ENCODE peak calls at places on chromosomes 3 and 15, in nine cellular contexts. A is tibial nerve, X is MM.1S, E is PC-3, P is HepG2, M is kidney, B is right cardiac atrium, T is thoracic aorta, H is breast epithelium. L is an unnamed sample. For H3K4me1, the result is how much of the 10 kb centered on the place peaks cover.

GRCh38 chr3:17686613-17687012 is 55.8 kb downstream of the TBC1D5 start:
- DNase-seq in B (no peak), E (peak), X (peak), M (no peak), H (no peak), A (no peak), P (peak), T (no peak), L (no peak)

GRCh38 chr15:43771816-43772215 is 5.0 kb downstream of the ELL3 start:
- DNase-seq in B (peak), T (no peak), M (no peak), A (no peak), H (no peak), P (no peak), E (no peak), X (no peak), L (no peak)

GRCh38 chr3:181487236-181487978 is 224.3 kb upstream of the SOX2 start:
- DNase-seq in B (no peak), A (no peak), X (peak), P (no peak), M (no peak), E (no peak), H (no peak), T (no peak), L (no peak)

GRCh38 chr3:75951941-75952340 is 166.6 kb upstream of the ZNF717 start:
- DNase-seq in B (no peak), M (no peak), A (no peak), P (no peak), H (no peak), E (peak), T (no peak), X (no peak), L (no peak)

GRCh38 chr3:124424396-124424795 is 305.9 kb upstream of the UMPS start:
- DNase-seq in M (no peak), B (no peak), H (no peak), A (no peak), X (no peak), E (no peak), P (no peak), T (no peak), L (no peak)

GRCh38 chr3:129940086-129940485 is 34.4 kb upstream of the TRH start:
- DNase-seq in H (no peak), B (no peak), M (no peak), A (no peak), P (no peak), X (no peak), E (no peak), T (no peak), L (no peak)

GRCh38 chr3:46888705-46889104 is 11.2 kb downstream of the PTH1R start:
- DNase-seq in P (no peak), E (no peak), M (peak), B (peak), T (no peak), X (no peak), A (no peak), H (no peak), L (no peak)

GRCh38 chr3:115960799-115961198 is 337.5 kb downstream of the GAP43 start:
- DNase-seq in T (no peak), E (no peak), P (no peak), B (peak), H (no peak), A (no peak), M (no peak), X (no peak), L (no peak)

GRCh38 chr3:113218011-113218678 is 6.8 kb downstream of the BOC start:
- DNase-seq in E (no peak), B (no peak), X (no peak), T (no peak), P (peak), A (no peak), M (no peak), H (no peak), L (no peak)

GRCh38 chr3:170909129-170909903 is 879 bp upstream of the EIF5A2 start:
- DNase-seq in B (no peak), M (peak), A (no peak), E (peak), X (no peak), T (no peak), H (no peak), P (peak), L (no peak)

GRCh38 chr3:133457465-133458067 is 57.7 kb downstream of the BFSP2 start:
- DNase-seq in E (peak), A (no peak), H (no peak), X (no peak), T (no peak), P (no peak), B (no peak), M (no peak), L (no peak)

GRCh38 chr3:46509661-46510187 is 11.9 kb downstream of the RTP3 start:
- DNase-seq in E (no peak), A (no peak), M (no peak), H (no peak), B (no peak), T (no peak), P (no peak), X (no peak), L (no peak)

GRCh38 chr15:78298983-78299301 is 467 bp downstream of the SKIC8 start:
- DNase-seq in X (peak), E (no peak), M (no peak), H (no peak), P (no peak), T (no peak), B (no peak), A (no peak), L (no peak)

GRCh38 chr3:141449424-141449823 is 37.4 kb upstream of the RASA2 start:
- DNase-seq in X (no peak), M (no peak), B (no peak), E (no peak), P (no peak), H (no peak), T (no peak), A (no peak), L (no peak)

GRCh38 chr3:9582332-9582731 is 28.7 kb upstream of the LHFPL4 start:
- DNase-seq in A (no peak), T (no peak), E (no peak), M (no peak), B (no peak), H (no peak), P (no peak), X (no peak), L (no peak)

GRCh38 chr3:176767385-176767784 is 429.9 kb downstream of the TBL1XR1 start:
- DNase-seq in B (no peak), T (no peak), P (no peak), E (peak), X (no peak), M (no peak), A (no peak), H (no peak), L (no peak)

GRCh38 chr15:61053401-61053800 is 175.7 kb downstream of the RORA start:
- DNase-seq in M (no peak), P (no peak), X (no peak), A (no peak), H (no peak), T (no peak), E (no peak), B (no peak), L (no peak)

GRCh38 chr3:174329321-174329720 is 529.8 kb upstream of the NAALADL2 start:
- DNase-seq in M (no peak), B (no peak), P (no peak), E (peak), X (no peak), T (no peak), H (no peak), A (no peak), L (no peak)

GRCh38 chr3:53030864-53031445 is 14.9 kb downstream of the SFMBT1 start:
- DNase-seq in T (no peak), E (no peak), X (no peak), H (no peak), P (no peak), M (no peak), B (no peak), A (no peak), L (no peak)

GRCh38 chr15:71275098-71275497 is 159.8 kb downstream of the THSD4 start:
- DNase-seq in M (no peak), X (no peak), E (peak), A (no peak), T (no peak), P (no peak), B (no peak), H (no peak), L (no peak)

GRCh38 chr3:132629928-132630327 is 29.7 kb downstream of the ACAD11 start:
- DNase-seq in B (no peak), M (no peak), X (no peak), A (no peak), T (no peak), E (peak), H (no peak), P (no peak), L (no peak)

GRCh38 chr3:40312661-40313226 is 3.2 kb downstream of the EIF1B start:
- DNase-seq in E (no peak), A (no peak), T (no peak), P (no peak), X (no peak), M (no peak), H (no peak), B (no peak), L (no peak)

GRCh38 chr3:38834110-38834509 is 18.1 kb upstream of the SCN10A start:
- DNase-seq in E (peak), M (peak), T (peak), P (peak), B (peak), X (peak), A (peak), H (no peak), L (peak)

GRCh38 chr3:65497846-65498245 is 540.9 kb downstream of the MAGI1 start:
- DNase-seq in E (no peak), M (no peak), B (no peak), H (no peak), T (no peak), P (no peak), X (no peak), A (no peak), L (no peak)

GRCh38 chr3:15983232-15983631 is 185.5 kb upstream of the ANKRD28 start:
- DNase-seq in A (no peak), P (no peak), M (no peak), B (no peak), T (no peak), X (no peak), E (peak), H (no peak), L (no peak)

GRCh38 chr3:139284221-139284620 is 59.6 kb upstream of the MRPS22 start:
- DNase-seq in X (no peak), A (no peak), T (no peak), B (no peak), H (no peak), E (no peak), M (no peak), P (no peak), L (no peak)

GRCh38 chr3:49470714-49471420 is 800 bp downstream of the DAG1 start:
- DNase-seq in M (no peak), X (peak), P (no peak), B (no peak), T (no peak), E (peak), A (peak), H (no peak), L (no peak)

GRCh38 chr3:118587847-118588246 is 446.8 kb downstream of the IGSF11 start:
- DNase-seq in B (no peak), P (no peak), E (peak), T (no peak), M (no peak), H (no peak), X (no peak), A (no peak), L (no peak)

GRCh38 chr3:103712320-103713008 is 1277.6 kb downstream of the ZPLD1 start:
- DNase-seq in E (peak), H (no peak), M (no peak), B (no peak), T (no peak), A (no peak), P (no peak), X (peak), L (no peak)

GRCh38 chr15:41259546-41260189 is 28.6 kb downstream of the CHP1 start:
- DNase-seq in E (no peak), T (no peak), H (no peak), P (peak), X (no peak), M (no peak), B (no peak), A (no peak), L (no peak)

GRCh38 chr3:16070707-16071106 is 103.8 kb upstream of the GALNT15 start:
- DNase-seq in M (no peak), H (no peak), P (no peak), A (no peak), E (no peak), T (no peak), B (no peak), X (no peak), L (no peak)

GRCh38 chr3:62942761-62943160 is 67.5 kb upstream of the CADPS start:
- DNase-seq in B (no peak), T (no peak), E (no peak), M (no peak), P (no peak), X (no peak), A (no peak), H (no peak), L (no peak)

GRCh38 chr3:125957674-125958510 is 11.1 kb upstream of the ROPN1B start:
- DNase-seq in B (peak), P (no peak), H (no peak), E (no peak), M (no peak), X (no peak), A (no peak), T (no peak), L (no peak)

GRCh38 chr3:170992854-170993253 is 33.7 kb downstream of the SLC2A2 start:
- DNase-seq in T (no peak), M (no peak), B (no peak), H (no peak), P (no peak), A (no peak), X (no peak), E (no peak), L (no peak)

GRCh38 chr3:13873818-13874217 is 6.1 kb downstream of the WNT7A start:
- DNase-seq in T (no peak), A (no peak), X (no peak), H (peak), M (no peak), P (no peak), B (no peak), E (no peak), L (no peak)

GRCh38 chr3:150277444-150277843 is 130.7 kb upstream of the TSC22D2 start:
- DNase-seq in E (no peak), B (no peak), A (no peak), H (no peak), P (no peak), X (no peak), T (no peak), M (no peak), L (no peak)

GRCh38 chr15:62240697-62241096 is 75.6 kb upstream of the C2CD4B start:
- DNase-seq in M (no peak), P (no peak), X (no peak), B (no peak), E (no peak), T (no peak), H (no peak), A (no peak), L (no peak)

GRCh38 chr3:54322354-54322753 is 200.0 kb downstream of the CACNA2D3 start:
- DNase-seq in M (peak), T (no peak), A (no peak), X (no peak), E (no peak), P (peak), B (no peak), H (no peak), L (no peak)

GRCh38 chr15:58420579-58421043 is 11.2 kb upstream of the LIPC start:
- DNase-seq in E (no peak), B (no peak), P (no peak), M (no peak), X (no peak), T (no peak), A (no peak), H (no peak), L (no peak)
- H3K4me1 ChIP-seq in E (under half), B (under half), P (under half), M (under half), X (under half), T (under half), A (under half), H (under half), L (under half)

DNA sequence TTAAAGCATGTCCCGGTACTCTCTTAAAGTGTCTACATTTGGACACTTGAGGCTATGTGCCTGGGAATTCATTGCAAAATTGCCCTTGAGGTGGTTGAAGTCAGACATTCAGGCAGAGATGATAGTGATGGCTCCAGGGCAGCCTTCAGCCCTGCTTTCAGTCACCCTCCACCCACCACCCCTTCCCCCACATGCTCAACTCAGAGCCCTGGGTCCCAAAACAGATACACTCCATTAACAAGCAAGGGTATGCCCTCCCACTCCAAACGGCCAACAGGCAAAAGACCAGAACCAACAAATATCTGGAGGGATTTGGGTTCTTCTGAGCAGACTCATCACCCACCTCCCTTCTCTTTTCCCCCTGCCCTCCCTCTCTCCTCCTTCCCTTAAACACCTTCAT is 29.9 kb upstream of the VIPR1 start:
- DNase-seq in A (no peak), T (no peak), P (no peak), E (no peak), M (no peak), H (no peak), B (no peak), X (no peak), L (no peak)
- H3K4me3 ChIP-seq in A (no peak), T (no peak), P (no peak), E (no peak), M (no peak), H (no peak), B (no peak), X (no peak), L (no peak)

GRCh38 chr3:58022490-58022889 is 14.3 kb downstream of the FLNB start:
- DNase-seq in B (no peak), M (no peak), E (peak), P (no peak), A (no peak), T (no peak), H (no peak), X (no peak), L (no peak)
- H3K4me1 ChIP-seq in B (under half), M (under half), E (half or more), P (half or more), A (under half), T (half or more), H (under half), X (under half), L (under half)

DNA sequence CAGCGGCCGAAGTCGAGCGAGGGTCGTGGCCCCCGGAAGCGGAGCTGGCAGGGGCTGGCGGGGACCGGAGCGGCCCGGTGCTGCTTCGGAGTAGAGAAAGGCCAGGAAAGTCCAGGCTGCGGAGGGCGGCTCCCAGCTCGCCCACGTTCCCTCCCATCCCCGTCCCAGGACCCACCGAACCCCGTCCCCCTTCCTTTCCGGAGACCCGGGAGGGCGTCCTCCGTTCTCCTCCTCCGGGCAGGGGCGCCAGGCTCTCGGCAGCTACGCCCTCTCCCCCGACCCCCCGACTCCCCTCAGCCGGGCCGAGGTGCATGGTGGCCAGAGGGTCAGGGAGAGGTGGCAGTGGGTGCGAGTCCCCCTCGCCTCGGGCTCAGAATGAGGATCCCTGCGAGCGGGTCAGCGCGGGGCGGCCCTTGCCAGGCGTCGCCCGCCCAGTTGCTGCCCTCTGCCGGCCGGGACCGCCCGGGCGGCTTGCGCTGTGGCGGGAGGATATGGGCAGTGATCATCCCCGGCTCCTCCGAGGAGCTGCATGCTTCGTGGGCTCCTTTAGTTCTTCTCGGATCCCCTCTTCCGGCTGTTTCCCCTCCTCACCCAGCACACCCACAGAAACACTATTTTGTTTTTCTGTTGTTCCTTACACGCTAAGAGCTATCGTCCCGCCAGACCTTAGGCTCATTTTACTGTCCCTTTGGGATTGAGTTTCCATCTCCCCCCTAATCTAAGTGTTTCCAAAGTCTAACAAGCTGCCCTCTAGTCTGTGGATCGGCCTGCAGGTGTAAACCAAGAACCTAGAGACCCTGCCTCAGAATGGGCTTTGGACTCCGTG is 744 bp upstream of the ALDH1A2 start:
- DNase-seq in B (peak), A (peak), P (peak), T (no peak), X (peak), M (peak), E (peak), H (peak), L (peak)
- H3K4me3 ChIP-seq in B (peak), A (peak), P (peak), T (peak), X (peak), M (peak), E (peak), H (peak), L (peak)

GRCh38 chr15:39624806-39625205 is 43.9 kb downstream of the THBS1 start:
- DNase-seq in T (no peak), E (peak), H (peak), A (peak), B (peak), P (peak), M (peak), X (peak), L (peak)

GRCh38 chr15:39621210-39621609 is 40.3 kb downstream of the THBS1 start:
- DNase-seq in H (no peak), E (peak), P (no peak), M (no peak), T (no peak), B (no peak), A (no peak), X (no peak), L (no peak)

GRCh38 chr15:39621961-39622360 is 41.1 kb downstream of the THBS1 start:
- DNase-seq in T (no peak), A (no peak), X (no peak), P (no peak), H (no peak), E (no peak), M (no peak), B (no peak), L (no peak)

GRCh38 chr15:39623550-39623931 is 42.7 kb downstream of the THBS1 start:
- DNase-seq in B (no peak), X (peak), E (no peak), H (no peak), T (no peak), M (no peak), P (no peak), A (no peak), L (no peak)

GRCh38 chr15:39622660-39623549 is 42.0 kb downstream of the THBS1 start:
- DNase-seq in X (no peak), H (no peak), A (no peak), E (no peak), T (no peak), P (no peak), M (no peak), B (no peak), L (no peak)
- H3K4me1 ChIP-seq in X (under half), H (under half), A (under half), E (half or more), T (under half), P (under half), M (under half), B (under half), L (under half)

L was measured in right atrium auricular region.